ENCODE peak calls at places on chromosomes 7 and 10, in four cellular contexts. R is HL-60, X is GM12891, P is GM12878. G is an unnamed sample.

GRCh38 chr7:133754718-133755117 is 372.4 kb upstream of the LRGUK start:
- DNase-seq in R (no peak), X (no peak), P (no peak), G (no peak)

GRCh38 chr10:369441-370221 is 234.4 kb downstream of the ZMYND11 start:
- DNase-seq in R (no peak), X (no peak), P (no peak), G (no peak)

GRCh38 chr10:116826803-116827202 is 22.5 kb upstream of the ENO4 start:
- DNase-seq in R (no peak), X (no peak), P (no peak), G (no peak)

GRCh38 chr7:110604206-110604605 is 486.7 kb upstream of the LRRN3 start:
- DNase-seq in R (no peak), X (no peak), P (no peak), G (no peak)

GRCh38 chr10:102121739-102122372 is 1.7 kb upstream of the LDB1 start:
- DNase-seq in R (no peak), X (no peak), P (no peak), G (peak)

GRCh38 chr7:112965506-112965905 is 121.1 kb downstream of the GPR85 start:
- DNase-seq in R (no peak), X (no peak), P (no peak), G (no peak)

GRCh38 chr10:70906031-70906804 is 17.9 kb upstream of the PCBD1 start:
- DNase-seq in R (no peak), X (no peak), P (no peak), G (no peak)

GRCh38 chr7:123675092-123675473 is 19.4 kb downstream of the LMOD2 start:
- DNase-seq in R (no peak), X (no peak), P (no peak), G (no peak)

GRCh38 chr10:12748186-12748585 is 253.3 kb downstream of the CCDC3 start:
- DNase-seq in R (no peak), X (no peak), P (no peak), G (no peak)

GRCh38 chr10:115706482-115707076 is 566.4 kb downstream of the GFRA1 start:
- DNase-seq in R (no peak), X (no peak), P (no peak), G (no peak)

GRCh38 chr7:5396999-5397656 is 26.5 kb downstream of the TNRC18 start:
- DNase-seq in R (peak), X (peak), P (peak), G (no peak)

GRCh38 chr7:107725138-107725740 is 18.7 kb upstream of the CBLL1 start:
- DNase-seq in R (no peak), X (peak), P (peak), G (peak)

GRCh38 chr10:72075184-72076115 is 12.9 kb downstream of the SPOCK2 start:
- DNase-seq in R (no peak), X (no peak), P (no peak), G (no peak)

GRCh38 chr10:94443052-94443451 is 40.7 kb downstream of the TBC1D12 start:
- DNase-seq in R (no peak), X (no peak), P (no peak), G (no peak)

GRCh38 chr7:7181519-7182155 is 707 bp upstream of the C1GALT1 start:
- DNase-seq in R (peak), X (peak), P (peak), G (peak)

GRCh38 chr10:60073781-60074656 is 167.7 kb upstream of the CCDC6 start:
- DNase-seq in R (no peak), X (no peak), P (peak), G (peak)

GRCh38 chr7:151367304-151367703 is 25.7 kb downstream of the NUB1 start:
- DNase-seq in R (no peak), X (no peak), P (no peak), G (peak)

GRCh38 chr7:130878785-130879184 is 144.8 kb upstream of the KLF14 start:
- DNase-seq in R (no peak), X (no peak), P (no peak), G (no peak)

GRCh38 chr7:107622429-107622828 is 38.2 kb upstream of the SLC26A4 start:
- DNase-seq in R (peak), X (no peak), P (no peak), G (no peak)

GRCh38 chr10:4243651-4244050 is 458.6 kb upstream of the KLF6 start:
- DNase-seq in R (peak), X (no peak), P (no peak), G (no peak)

GRCh38 chr10:4241724-4242345 is 456.8 kb upstream of the KLF6 start:
- DNase-seq in R (no peak), X (no peak), P (no peak), G (no peak)

GRCh38 chr10:4242561-4243035 is 457.6 kb upstream of the KLF6 start:
- DNase-seq in R (no peak), X (no peak), P (no peak), G (no peak)

GRCh38 chr10:4243169-4243568 is 458.2 kb upstream of the KLF6 start:
- DNase-seq in R (no peak), X (no peak), P (no peak), G (no peak)

GRCh38 chr10:4240641-4241197 is 455.7 kb upstream of the KLF6 start:
- DNase-seq in R (no peak), X (no peak), P (no peak), G (no peak)
- TF ChIP-seq SPI1 in R (no peak), X (no peak), P (no peak), G (no peak)

GRCh38 chr10:98659951-98660350 is 213.2 kb upstream of the HPS1 start:
- DNase-seq in R (no peak), X (no peak), P (no peak), G (no peak)

GRCh38 chr10:98667081-98667480 is 220.3 kb upstream of the HPS1 start:
- DNase-seq in R (no peak), X (no peak), P (no peak), G (no peak)

DNA sequence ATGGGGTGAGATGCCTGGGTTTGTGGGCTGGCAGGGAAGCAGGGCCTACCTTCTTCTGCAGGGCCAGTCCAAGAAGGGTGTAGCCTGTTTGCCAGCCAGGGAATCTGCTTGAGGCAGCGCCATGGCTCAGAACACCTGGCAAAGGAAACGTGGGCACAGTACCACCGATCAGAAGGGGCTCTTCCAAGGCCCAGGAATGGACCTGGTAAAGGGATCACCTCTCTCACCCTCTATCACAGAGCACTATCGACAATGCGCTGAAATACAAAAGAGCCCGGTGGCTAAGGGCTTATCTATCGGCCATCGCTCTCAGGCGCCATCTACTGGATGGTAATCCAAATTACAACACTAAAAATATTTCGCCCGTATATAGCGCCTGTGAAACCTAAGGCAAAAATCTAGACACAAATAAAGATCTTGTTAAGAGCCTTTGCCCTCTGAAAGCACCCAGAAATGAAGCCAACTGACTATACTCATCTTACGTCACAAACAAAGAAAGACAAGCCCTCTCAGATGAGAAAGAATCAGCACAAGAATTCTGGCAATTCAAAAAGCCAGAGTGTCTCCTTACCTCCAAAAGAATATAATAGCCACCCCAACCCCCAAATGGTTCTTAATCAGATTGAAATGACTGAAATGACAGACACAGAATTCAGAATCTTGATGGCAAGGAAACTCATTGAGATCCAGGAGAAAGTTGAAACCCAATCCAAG is 217.8 kb upstream of the HPS1 start:
- DNase-seq in R (peak), X (peak), P (peak), G (peak)
- TF ChIP-seq SPI1 in R (no peak), X (no peak), P (no peak), G (no peak)

GRCh38 chr7:2539031-2540028 is 16.0 kb downstream of the BRAT1 start:
- DNase-seq in R (no peak), X (no peak), P (no peak), G (no peak)
- TF ChIP-seq SPI1 in R (no peak), X (no peak), P (no peak), G (no peak)

DNA sequence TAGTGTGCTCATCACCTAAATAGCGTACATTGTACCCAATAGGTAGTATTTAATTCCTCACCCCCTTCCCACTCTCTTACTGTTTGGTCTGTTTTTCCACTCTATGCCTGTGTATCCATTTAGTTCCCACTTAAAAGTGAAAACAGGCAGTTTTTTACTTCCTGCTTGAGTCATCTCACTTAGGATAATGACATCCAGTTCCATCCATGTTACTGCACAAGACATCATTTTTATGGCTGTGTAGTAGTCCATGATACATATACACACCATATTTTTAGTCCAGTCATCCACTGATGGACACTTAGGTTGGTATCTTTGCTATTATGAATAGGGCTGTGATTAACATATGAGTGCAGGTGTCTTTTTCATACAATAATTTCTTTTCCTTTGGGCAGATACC is 10.1 kb downstream of the STK17A start:
- DNase-seq in R (no peak), X (no peak), P (no peak), G (no peak)
- TF ChIP-seq SPI1 in R (no peak), X (no peak), P (no peak), G (no peak)

GRCh38 chr10:6014241-6014761 is 37.0 kb upstream of the IL15RA start:
- DNase-seq in R (no peak), X (peak), P (peak), G (peak)
- TF ChIP-seq SPI1 in R (no peak), X (no peak), P (no peak), G (no peak)